ENCODE peak calls at places on chromosomes 1 and 21, in four cellular contexts. R is ovary, S is esophagus squamous epithelium, L is cardiac fibroblast. U is an unnamed sample.
A peak's percentile ranks its signal among the peaks of the same experiment; 100 is the strongest.

GRCh38 chr1:56508523-56508983 is 70.8 kb downstream of the PLPP3 start:
- DNase-seq in R (no peak), S (no peak), L (peak; percentile 47), U (no peak)

GRCh38 chr21:31351438-31351837 is 7.4 kb upstream of the TIAM1 start:
- DNase-seq in R (no peak), S (no peak), L (peak; percentile 51), U (peak; percentile 87)

GRCh38 chr1:164466001-164466421 is 93.0 kb upstream of the PBX1 start:
- DNase-seq in R (no peak), S (no peak), L (no peak), U (no peak)

GRCh38 chr1:209377995-209378394 is 205.5 kb upstream of the CAMK1G start:
- DNase-seq in R (no peak), S (no peak), L (no peak), U (no peak)

GRCh38 chr1:89211035-89211634 is 12.4 kb upstream of the GBP4 start:
- DNase-seq in R (no peak), S (no peak), L (no peak), U (no peak)

GRCh38 chr21:42133131-42133530 is 62.0 kb downstream of the UMODL1 start:
- DNase-seq in R (no peak), S (no peak), L (no peak), U (no peak)

GRCh38 chr1:230458509-230458908 is 32.4 kb upstream of the PGBD5 start:
- DNase-seq in R (no peak), S (no peak), L (peak; percentile 71), U (no peak)

GRCh38 chr1:158039380-158039779 is 45.9 kb downstream of the KIRREL1 start:
- DNase-seq in R (no peak), S (no peak), L (peak; percentile 58), U (no peak)

GRCh38 chr1:119956306-119956705 is 60.0 kb upstream of the ADAM30 start:
- DNase-seq in R (no peak), S (no peak), L (no peak), U (no peak)

GRCh38 chr1:19559641-19560040 is 74.3 kb upstream of the CAPZB start:
- DNase-seq in R (no peak), S (no peak), L (peak; percentile 88), U (no peak)

GRCh38 chr1:112704511-112704907 is 2.4 kb downstream of the RHOC start:
- DNase-seq in R (no peak), S (no peak), L (no peak), U (no peak)

GRCh38 chr1:236921610-236922009 is 82.6 kb downstream of the MT1HL1 start:
- DNase-seq in R (no peak), S (no peak), L (no peak), U (no peak)

GRCh38 chr1:119361205-119361604 is 7.4 kb upstream of the HAO2 start:
- DNase-seq in R (no peak), S (no peak), L (no peak), U (no peak)

GRCh38 chr1:15339580-15339979 is 70.1 kb upstream of the EFHD2 start:
- DNase-seq in R (no peak), S (no peak), L (no peak), U (no peak)

GRCh38 chr1:17772580-17773215 is 17.6 kb downstream of the ACTL8 start:
- DNase-seq in R (no peak), S (no peak), L (no peak), U (no peak)

GRCh38 chr1:153441238-153441755 is 19.2 kb downstream of the S100A7 start:
- DNase-seq in R (no peak), S (no peak), L (no peak), U (no peak)

GRCh38 chr1:183096889-183097288 is 73.7 kb downstream of the LAMC1 start:
- DNase-seq in R (peak; percentile 36), S (no peak), L (peak; percentile 93), U (no peak)

GRCh38 chr21:29228306-29228705 is 70.4 kb upstream of the BACH1 start:
- DNase-seq in R (no peak), S (no peak), L (no peak), U (no peak)

GRCh38 chr1:118881751-118882150 is 106.4 kb downstream of the TBX15 start:
- DNase-seq in R (no peak), S (no peak), L (no peak), U (no peak)

GRCh38 chr21:42063578-42064521 is 7.3 kb upstream of the UMODL1 start:
- DNase-seq in R (no peak), S (no peak), L (no peak), U (peak; percentile 68)

GRCh38 chr1:94936861-94937620 is 10.1 kb upstream of the CNN3 start:
- DNase-seq in R (no peak), S (no peak), L (no peak), U (no peak)

GRCh38 chr1:95369985-95370670 is 136.1 kb downstream of the RWDD3 start:
- DNase-seq in R (no peak), S (no peak), L (no peak), U (no peak)

GRCh38 chr1:34984435-34985062 is 598 bp downstream of the TMEM35B start:
- DNase-seq in R (peak; percentile 66), S (no peak), L (peak; percentile 51), U (no peak)

GRCh38 chr1:219120625-219121544 is 52.8 kb upstream of the LYPLAL1 start:
- DNase-seq in R (peak; percentile 32), S (no peak), L (peak; percentile 96), U (no peak)

GRCh38 chr1:231806623-231807470 is 180.3 kb downstream of the DISC1 start:
- DNase-seq in R (no peak), S (no peak), L (peak; percentile 53), U (no peak)

GRCh38 chr1:211359876-211360275 is 33.2 kb downstream of the TRAF5 start:
- DNase-seq in R (no peak), S (no peak), L (no peak), U (no peak)

GRCh38 chr1:69686367-69686984 is 118.8 kb downstream of the LRRC7 start:
- DNase-seq in R (no peak), S (no peak), L (no peak), U (no peak)

GRCh38 chr1:176122282-176122681 is 84.8 kb downstream of the COP1 start:
- DNase-seq in R (no peak), S (no peak), L (no peak), U (no peak)

GRCh38 chr21:36859744-36860501 is 106.5 kb downstream of the HLCS start:
- DNase-seq in R (peak; percentile 45), S (no peak), L (peak; percentile 76), U (peak; percentile 91)

GRCh38 chr21:31450971-31451370 is 106.9 kb upstream of the TIAM1 start:
- DNase-seq in R (no peak), S (no peak), L (no peak), U (no peak)

GRCh38 chr1:20732071-20732587 is 374 bp downstream of the SH2D5 start:
- DNase-seq in R (peak; percentile 73), S (no peak), L (peak; percentile 52), U (peak; percentile 86)

GRCh38 chr1:154857441-154858215 is 12.5 kb downstream of the KCNN3 start:
- DNase-seq in R (no peak), S (no peak), L (no peak), U (no peak)

GRCh38 chr1:54229281-54229891 is 29.4 kb downstream of the MRPL37 start:
- DNase-seq in R (peak; percentile 63), S (no peak), L (peak; percentile 31), U (no peak)

GRCh38 chr1:54225986-54226559 is 26.1 kb downstream of the MRPL37 start:
- DNase-seq in R (no peak), S (no peak), L (no peak), U (no peak)

GRCh38 chr1:54227091-54227602 is 27.2 kb downstream of the MRPL37 start:
- DNase-seq in R (peak; percentile 25), S (no peak), L (peak; percentile 21), U (no peak)

GRCh38 chr1:54228638-54229079 is 28.7 kb downstream of the MRPL37 start:
- DNase-seq in R (peak; percentile 26), S (no peak), L (no peak), U (no peak)

DNA sequence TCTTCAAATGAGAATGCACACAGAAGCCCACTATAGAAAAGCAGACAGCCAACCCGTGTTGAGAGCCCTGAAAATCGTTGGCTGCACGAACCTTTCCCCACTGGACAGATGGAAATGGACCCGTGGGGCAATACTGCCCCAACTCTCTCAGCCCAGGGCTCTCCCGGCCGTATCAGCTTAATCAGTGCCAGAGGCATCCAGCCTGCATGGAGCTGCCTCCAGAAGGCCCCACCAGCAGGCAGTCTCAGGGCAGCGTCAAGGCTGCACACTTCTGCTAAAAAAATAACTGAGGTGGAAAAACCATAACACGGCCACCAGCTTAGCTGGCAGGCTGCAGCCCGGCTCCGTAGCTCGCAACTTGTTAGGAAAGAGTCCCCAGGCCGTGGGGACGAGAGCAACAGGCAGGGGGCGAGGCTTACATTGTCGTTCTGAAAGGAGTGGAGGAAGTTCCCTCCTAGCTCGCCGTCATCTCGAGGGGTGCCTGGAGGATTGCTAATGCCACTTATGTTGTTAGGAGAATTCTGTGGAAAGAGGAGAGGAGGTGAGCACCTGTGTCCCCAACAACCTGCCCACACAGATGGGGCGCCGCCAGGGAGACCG is 28.0 kb downstream of the MRPL37 start:
- DNase-seq in R (no peak), S (no peak), L (no peak), U (no peak)
- TF ChIP-seq CTCF in R (no peak), S (no peak), L (no peak), U (no peak)

DNA sequence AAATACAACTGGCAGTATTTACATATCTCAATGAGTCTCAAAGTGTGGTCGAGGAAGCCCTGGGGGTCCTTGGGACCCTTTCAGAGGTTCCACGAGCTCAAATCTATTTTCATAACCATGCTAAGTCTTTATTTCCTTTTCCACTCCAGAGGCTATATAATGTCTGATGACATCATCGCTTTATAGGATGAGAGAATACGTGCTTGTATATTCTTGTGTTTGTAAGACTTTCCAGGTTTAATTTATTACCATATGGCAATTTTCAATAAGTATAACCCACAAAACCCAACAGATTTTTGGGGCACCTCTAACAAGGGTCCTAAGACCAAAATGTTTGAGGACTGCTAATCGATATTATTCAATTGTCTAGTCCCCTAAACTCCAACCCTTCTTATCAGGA is 1.4 kb upstream of the SLC19A2 start:
- DNase-seq in R (no peak), S (no peak), L (no peak), U (no peak)
- H3K4me3 ChIP-seq in R (peak overlapping the region; percentile 97), S (peak overlapping the region; percentile 97), L (no peak overlapping the region), U (peak overlapping the region; percentile 62)

DNA sequence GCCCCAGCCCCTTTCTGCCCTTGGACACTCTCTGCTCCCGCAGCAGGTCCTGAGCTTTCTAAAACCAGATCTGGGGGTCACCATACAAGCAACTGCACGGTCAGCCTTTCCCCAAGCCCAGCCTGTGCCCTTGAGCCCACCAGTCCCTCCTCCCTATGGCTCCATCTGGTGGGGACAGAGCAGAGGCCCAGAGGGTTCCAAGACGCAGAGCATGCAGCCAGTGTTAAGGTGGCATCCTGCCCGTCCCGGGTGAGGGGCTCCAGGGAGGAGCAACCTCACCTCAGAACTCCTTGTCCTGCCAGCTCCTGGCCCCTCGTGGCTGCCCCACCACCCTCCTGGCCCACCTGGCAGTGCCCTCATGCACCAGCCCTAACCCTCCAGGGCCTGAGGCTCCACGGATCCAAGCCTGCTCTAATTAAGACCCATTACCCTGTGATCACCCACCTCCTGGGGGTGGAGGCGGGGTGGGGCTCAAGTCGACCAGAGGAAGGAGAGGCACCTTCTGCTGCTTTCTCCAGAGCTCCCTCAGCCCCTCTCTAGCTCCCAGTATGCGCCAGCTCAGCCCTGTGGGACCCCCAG is 8.5 kb downstream of the CHD5 start:
- DNase-seq in R (no peak), S (no peak), L (peak; percentile 28), U (no peak)
- TF ChIP-seq CTCF in R (no peak), S (no peak), L (peak; percentile 39), U (no peak)

GRCh38 chr1:156656779-156657160 is 14.9 kb downstream of the BCAN start:
- DNase-seq in R (peak; percentile 50), S (no peak), L (no peak), U (no peak)
- H3K4me3 ChIP-seq in R (peak overlapping the region; percentile 39), S (peak overlapping the region; percentile 59), L (no peak overlapping the region), U (no peak overlapping the region)

U was measured in RWPE2.